ENCODE peak calls at places on chromosomes 16 and 17, in four cellular contexts. One of them, this sample, is unnamed.

GRCh38 chr17:21042434-21043295 is at the start of gene USP22:
- DNase-seq in fibroblast of the conjunctiva: no peak
- DNase-seq in effector CD8-positive, alpha-beta T cell: peak; percentile 100
- DNase-seq in stimulated activated CD4-positive, alpha-beta T cell treated with anti-CD3 and anti-CD28 coated beads, Interleukin-15, amount 100 ng/mL, for 1 hour: peak; percentile 23
- DNase-seq in this sample: no peak

GRCh38 chr17:38430316-38430715 is 2.1 kb downstream of the ARHGAP23 start:
- DNase-seq in fibroblast of the conjunctiva: no peak
- DNase-seq in effector CD8-positive, alpha-beta T cell: no peak
- DNase-seq in stimulated activated CD4-positive, alpha-beta T cell treated with anti-CD3 and anti-CD28 coated beads, Interleukin-15, amount 100 ng/mL, for 1 hour: no peak
- DNase-seq in this sample: no peak

GRCh38 chr17:19470529-19471261 is 59.7 kb downstream of the RNF112 start:
- DNase-seq in effector CD8-positive, alpha-beta T cell: no peak
- DNase-seq in fibroblast of the conjunctiva: peak; percentile 35
- DNase-seq in stimulated activated CD4-positive, alpha-beta T cell treated with anti-CD3 and anti-CD28 coated beads, Interleukin-15, amount 100 ng/mL, for 1 hour: no peak
- DNase-seq in this sample: peak; percentile 36

GRCh38 chr16:3492356-3492755 is 2.9 kb downstream of the C16orf90 start:
- DNase-seq in effector CD8-positive, alpha-beta T cell: no peak
- DNase-seq in fibroblast of the conjunctiva: no peak
- DNase-seq in stimulated activated CD4-positive, alpha-beta T cell treated with anti-CD3 and anti-CD28 coated beads, Interleukin-15, amount 100 ng/mL, for 1 hour: no peak
- DNase-seq in this sample: no peak

GRCh38 chr16:57110937-57111336 is 18.6 kb downstream of the CPNE2 start:
- DNase-seq in effector CD8-positive, alpha-beta T cell: no peak
- DNase-seq in stimulated activated CD4-positive, alpha-beta T cell treated with anti-CD3 and anti-CD28 coated beads, Interleukin-15, amount 100 ng/mL, for 1 hour: no peak
- DNase-seq in fibroblast of the conjunctiva: no peak
- DNase-seq in this sample: no peak

GRCh38 chr17:69551212-69552010 is 136.9 kb downstream of the MAP2K6 start:
- DNase-seq in effector CD8-positive, alpha-beta T cell: no peak
- DNase-seq in stimulated activated CD4-positive, alpha-beta T cell treated with anti-CD3 and anti-CD28 coated beads, Interleukin-15, amount 100 ng/mL, for 1 hour: no peak
- DNase-seq in fibroblast of the conjunctiva: no peak
- DNase-seq in this sample: no peak

GRCh38 chr17:5662409-5663150 is 78.3 kb upstream of the NLRP1 start:
- DNase-seq in stimulated activated CD4-positive, alpha-beta T cell treated with anti-CD3 and anti-CD28 coated beads, Interleukin-15, amount 100 ng/mL, for 1 hour: no peak
- DNase-seq in fibroblast of the conjunctiva: no peak
- DNase-seq in effector CD8-positive, alpha-beta T cell: no peak
- DNase-seq in this sample: no peak

GRCh38 chr17:61002316-61002736 is 324.7 kb downstream of the BCAS3 start:
- DNase-seq in stimulated activated CD4-positive, alpha-beta T cell treated with anti-CD3 and anti-CD28 coated beads, Interleukin-15, amount 100 ng/mL, for 1 hour: no peak
- DNase-seq in fibroblast of the conjunctiva: peak; percentile 51
- DNase-seq in effector CD8-positive, alpha-beta T cell: no peak
- DNase-seq in this sample: peak; percentile 27

GRCh38 chr17:63699638-63700527 is at the start of gene LIMD2:
- DNase-seq in fibroblast of the conjunctiva: no peak
- DNase-seq in stimulated activated CD4-positive, alpha-beta T cell treated with anti-CD3 and anti-CD28 coated beads, Interleukin-15, amount 100 ng/mL, for 1 hour: peak; percentile 77
- DNase-seq in effector CD8-positive, alpha-beta T cell: peak; percentile 70
- DNase-seq in this sample: no peak

GRCh38 chr17:13562271-13562800 is 39.4 kb downstream of the HS3ST3A1 start:
- DNase-seq in fibroblast of the conjunctiva: peak; percentile 89
- DNase-seq in stimulated activated CD4-positive, alpha-beta T cell treated with anti-CD3 and anti-CD28 coated beads, Interleukin-15, amount 100 ng/mL, for 1 hour: no peak
- DNase-seq in effector CD8-positive, alpha-beta T cell: no peak
- DNase-seq in this sample: no peak

GRCh38 chr16:1997591-1998359 is 8.0 kb downstream of the SYNGR3 start:
- DNase-seq in effector CD8-positive, alpha-beta T cell: no peak
- DNase-seq in fibroblast of the conjunctiva: no peak
- DNase-seq in stimulated activated CD4-positive, alpha-beta T cell treated with anti-CD3 and anti-CD28 coated beads, Interleukin-15, amount 100 ng/mL, for 1 hour: no peak
- DNase-seq in this sample: no peak

GRCh38 chr16:75764154-75764768 is 38.0 kb upstream of the CPHXL start:
- DNase-seq in stimulated activated CD4-positive, alpha-beta T cell treated with anti-CD3 and anti-CD28 coated beads, Interleukin-15, amount 100 ng/mL, for 1 hour: no peak
- DNase-seq in fibroblast of the conjunctiva: peak; percentile 60
- DNase-seq in effector CD8-positive, alpha-beta T cell: peak; percentile 23
- DNase-seq in this sample: peak; percentile 32

GRCh38 chr17:74778960-74779359 is 2.8 kb upstream of the NAT9 start:
- DNase-seq in fibroblast of the conjunctiva: no peak
- DNase-seq in stimulated activated CD4-positive, alpha-beta T cell treated with anti-CD3 and anti-CD28 coated beads, Interleukin-15, amount 100 ng/mL, for 1 hour: no peak
- DNase-seq in effector CD8-positive, alpha-beta T cell: no peak
- DNase-seq in this sample: no peak

GRCh38 chr16:68954871-68955635 is 111.7 kb downstream of the TANGO6 start:
- DNase-seq in fibroblast of the conjunctiva: no peak
- DNase-seq in stimulated activated CD4-positive, alpha-beta T cell treated with anti-CD3 and anti-CD28 coated beads, Interleukin-15, amount 100 ng/mL, for 1 hour: no peak
- DNase-seq in effector CD8-positive, alpha-beta T cell: no peak
- DNase-seq in this sample: no peak

GRCh38 chr16:276360-277077 is 775 bp upstream of the RGS11 start:
- DNase-seq in fibroblast of the conjunctiva: no peak
- DNase-seq in effector CD8-positive, alpha-beta T cell: no peak
- DNase-seq in stimulated activated CD4-positive, alpha-beta T cell treated with anti-CD3 and anti-CD28 coated beads, Interleukin-15, amount 100 ng/mL, for 1 hour: no peak
- DNase-seq in this sample: no peak

GRCh38 chr16:17061326-17061725 is 409.4 kb downstream of the XYLT1 start:
- DNase-seq in stimulated activated CD4-positive, alpha-beta T cell treated with anti-CD3 and anti-CD28 coated beads, Interleukin-15, amount 100 ng/mL, for 1 hour: no peak
- DNase-seq in effector CD8-positive, alpha-beta T cell: no peak
- DNase-seq in fibroblast of the conjunctiva: no peak
- DNase-seq in this sample: no peak

GRCh38 chr16:84724619-84725307 is 25.0 kb downstream of the USP10 start:
- DNase-seq in stimulated activated CD4-positive, alpha-beta T cell treated with anti-CD3 and anti-CD28 coated beads, Interleukin-15, amount 100 ng/mL, for 1 hour: no peak
- DNase-seq in fibroblast of the conjunctiva: no peak
- DNase-seq in effector CD8-positive, alpha-beta T cell: no peak
- DNase-seq in this sample: no peak

GRCh38 chr17:58380207-58381123 is 28.5 kb upstream of the SUPT4H1 start:
- DNase-seq in stimulated activated CD4-positive, alpha-beta T cell treated with anti-CD3 and anti-CD28 coated beads, Interleukin-15, amount 100 ng/mL, for 1 hour: no peak
- DNase-seq in fibroblast of the conjunctiva: no peak
- DNase-seq in effector CD8-positive, alpha-beta T cell: no peak
- DNase-seq in this sample: no peak

GRCh38 chr17:46733837-46734516 is 84.5 kb downstream of the WNT3 start:
- DNase-seq in effector CD8-positive, alpha-beta T cell: no peak
- DNase-seq in fibroblast of the conjunctiva: no peak
- DNase-seq in stimulated activated CD4-positive, alpha-beta T cell treated with anti-CD3 and anti-CD28 coated beads, Interleukin-15, amount 100 ng/mL, for 1 hour: no peak
- DNase-seq in this sample: no peak

GRCh38 chr17:81488276-81488860 is 24.2 kb downstream of the ACTG1 start:
- DNase-seq in effector CD8-positive, alpha-beta T cell: no peak
- DNase-seq in fibroblast of the conjunctiva: no peak
- DNase-seq in stimulated activated CD4-positive, alpha-beta T cell treated with anti-CD3 and anti-CD28 coated beads, Interleukin-15, amount 100 ng/mL, for 1 hour: no peak
- DNase-seq in this sample: no peak

GRCh38 chr17:76735006-76735405 is 2.1 kb downstream of the SRSF2 start:
- DNase-seq in fibroblast of the conjunctiva: no peak
- DNase-seq in effector CD8-positive, alpha-beta T cell: no peak
- DNase-seq in stimulated activated CD4-positive, alpha-beta T cell treated with anti-CD3 and anti-CD28 coated beads, Interleukin-15, amount 100 ng/mL, for 1 hour: no peak
- DNase-seq in this sample: no peak

GRCh38 chr16:5615868-5616642 is 518.5 kb upstream of the EEF2KMT start:
- DNase-seq in effector CD8-positive, alpha-beta T cell: no peak
- DNase-seq in stimulated activated CD4-positive, alpha-beta T cell treated with anti-CD3 and anti-CD28 coated beads, Interleukin-15, amount 100 ng/mL, for 1 hour: no peak
- DNase-seq in fibroblast of the conjunctiva: peak; percentile 22
- DNase-seq in this sample: no peak

This sample was measured in AG04450.